ENCODE peak calls at places on chromosomes 4 and X, in seven cellular contexts. One of them, this sample, is unnamed. For H3K4me1, the result is how much of the 10 kb centered on the place peaks cover.

GRCh38 chr4:56147371-56147770 is 198.6 kb downstream of the CEP135 start:
- DNase-seq in stomach: no peak
- DNase-seq in IMR-90: peak
- DNase-seq in suprapubic skin: no peak
- DNase-seq in upper lobe of left lung: no peak
- DNase-seq in A549: no peak
- DNase-seq in tibial nerve: no peak
- DNase-seq in this sample: no peak

GRCh38 chr4:122632396-122633143 is 11.7 kb upstream of the IL21 start:
- DNase-seq in IMR-90: peak
- DNase-seq in suprapubic skin: no peak
- DNase-seq in stomach: no peak
- DNase-seq in upper lobe of left lung: no peak
- DNase-seq in tibial nerve: no peak
- DNase-seq in A549: no peak
- DNase-seq in this sample: no peak

GRCh38 chr4:117334451-117335188 is 249.2 kb upstream of the TRAM1L1 start:
- DNase-seq in tibial nerve: no peak
- DNase-seq in stomach: no peak
- DNase-seq in upper lobe of left lung: no peak
- DNase-seq in suprapubic skin: no peak
- DNase-seq in IMR-90: no peak
- DNase-seq in A549: no peak
- DNase-seq in this sample: no peak

GRCh38 chr4:149102765-149103164 is 660.6 kb upstream of the NR3C2 start:
- DNase-seq in stomach: no peak
- DNase-seq in upper lobe of left lung: no peak
- DNase-seq in suprapubic skin: no peak
- DNase-seq in A549: no peak
- DNase-seq in IMR-90: no peak
- DNase-seq in tibial nerve: no peak
- DNase-seq in this sample: no peak

GRCh38 chr4:145216532-145216931 is 36.1 kb upstream of the OTUD4 start:
- DNase-seq in suprapubic skin: no peak
- DNase-seq in upper lobe of left lung: no peak
- DNase-seq in A549: no peak
- DNase-seq in stomach: no peak
- DNase-seq in tibial nerve: no peak
- DNase-seq in IMR-90: peak
- DNase-seq in this sample: no peak

GRCh38 chr4:64200001-64200555 is 209.2 kb downstream of the TECRL start:
- DNase-seq in suprapubic skin: no peak
- DNase-seq in IMR-90: no peak
- DNase-seq in A549: no peak
- DNase-seq in upper lobe of left lung: no peak
- DNase-seq in tibial nerve: no peak
- DNase-seq in stomach: no peak
- DNase-seq in this sample: no peak

GRCh38 chr4:95728145-95728544 is 111.7 kb upstream of the PDHA2 start:
- DNase-seq in tibial nerve: peak
- DNase-seq in suprapubic skin: no peak
- DNase-seq in upper lobe of left lung: no peak
- DNase-seq in A549: no peak
- DNase-seq in IMR-90: no peak
- DNase-seq in stomach: no peak
- DNase-seq in this sample: no peak

GRCh38 chr4:16939178-16939577 is 40.7 kb upstream of the LDB2 start:
- DNase-seq in stomach: no peak
- DNase-seq in tibial nerve: no peak
- DNase-seq in A549: no peak
- DNase-seq in suprapubic skin: no peak
- DNase-seq in IMR-90: no peak
- DNase-seq in upper lobe of left lung: no peak
- DNase-seq in this sample: no peak

GRCh38 chr4:52982246-52982950 is 120.3 kb downstream of the RASL11B start:
- DNase-seq in tibial nerve: no peak
- DNase-seq in A549: peak
- DNase-seq in upper lobe of left lung: no peak
- DNase-seq in suprapubic skin: no peak
- DNase-seq in stomach: no peak
- DNase-seq in IMR-90: peak
- DNase-seq in this sample: no peak

GRCh38 chr4:53591372-53591892 is at the start of gene LNX1:
- DNase-seq in tibial nerve: no peak
- DNase-seq in stomach: peak
- DNase-seq in IMR-90: no peak
- DNase-seq in suprapubic skin: peak
- DNase-seq in upper lobe of left lung: peak
- DNase-seq in A549: no peak
- DNase-seq in this sample: peak

GRCh38 chrX:21374163-21374993 is at the start of gene CNKSR2:
- DNase-seq in tibial nerve: peak
- DNase-seq in upper lobe of left lung: peak
- DNase-seq in IMR-90: peak
- DNase-seq in suprapubic skin: no peak
- DNase-seq in stomach: peak
- DNase-seq in A549: peak
- DNase-seq in this sample: peak

GRCh38 chrX:69124108-69124507 is 41.1 kb downstream of the PJA1 start:
- DNase-seq in tibial nerve: no peak
- DNase-seq in suprapubic skin: no peak
- DNase-seq in stomach: no peak
- DNase-seq in upper lobe of left lung: no peak
- DNase-seq in A549: no peak
- DNase-seq in IMR-90: peak
- DNase-seq in this sample: no peak

GRCh38 chr4:64718091-64718490 is 308.8 kb upstream of the TECRL start:
- DNase-seq in IMR-90: no peak
- DNase-seq in upper lobe of left lung: no peak
- DNase-seq in tibial nerve: no peak
- DNase-seq in suprapubic skin: no peak
- DNase-seq in stomach: no peak
- DNase-seq in A549: no peak
- DNase-seq in this sample: no peak

GRCh38 chrX:119552508-119552907 is 12.7 kb downstream of the STEEP1 start:
- DNase-seq in upper lobe of left lung: no peak
- DNase-seq in IMR-90: peak
- DNase-seq in tibial nerve: no peak
- DNase-seq in A549: no peak
- DNase-seq in suprapubic skin: no peak
- DNase-seq in stomach: no peak
- DNase-seq in this sample: no peak

GRCh38 chr4:102808009-102808408 is 19.3 kb downstream of the UBE2D3 start:
- DNase-seq in upper lobe of left lung: no peak
- DNase-seq in IMR-90: no peak
- DNase-seq in suprapubic skin: no peak
- DNase-seq in tibial nerve: no peak
- DNase-seq in A549: no peak
- DNase-seq in stomach: no peak
- DNase-seq in this sample: no peak
- H3K4me1 ChIP-seq in upper lobe of left lung: under half
- H3K4me1 ChIP-seq in IMR-90: under half
- H3K4me1 ChIP-seq in suprapubic skin: under half
- H3K4me1 ChIP-seq in tibial nerve: under half
- H3K4me1 ChIP-seq in A549: under half
- H3K4me1 ChIP-seq in stomach: under half
- H3K4me1 ChIP-seq in this sample: under half

DNA sequence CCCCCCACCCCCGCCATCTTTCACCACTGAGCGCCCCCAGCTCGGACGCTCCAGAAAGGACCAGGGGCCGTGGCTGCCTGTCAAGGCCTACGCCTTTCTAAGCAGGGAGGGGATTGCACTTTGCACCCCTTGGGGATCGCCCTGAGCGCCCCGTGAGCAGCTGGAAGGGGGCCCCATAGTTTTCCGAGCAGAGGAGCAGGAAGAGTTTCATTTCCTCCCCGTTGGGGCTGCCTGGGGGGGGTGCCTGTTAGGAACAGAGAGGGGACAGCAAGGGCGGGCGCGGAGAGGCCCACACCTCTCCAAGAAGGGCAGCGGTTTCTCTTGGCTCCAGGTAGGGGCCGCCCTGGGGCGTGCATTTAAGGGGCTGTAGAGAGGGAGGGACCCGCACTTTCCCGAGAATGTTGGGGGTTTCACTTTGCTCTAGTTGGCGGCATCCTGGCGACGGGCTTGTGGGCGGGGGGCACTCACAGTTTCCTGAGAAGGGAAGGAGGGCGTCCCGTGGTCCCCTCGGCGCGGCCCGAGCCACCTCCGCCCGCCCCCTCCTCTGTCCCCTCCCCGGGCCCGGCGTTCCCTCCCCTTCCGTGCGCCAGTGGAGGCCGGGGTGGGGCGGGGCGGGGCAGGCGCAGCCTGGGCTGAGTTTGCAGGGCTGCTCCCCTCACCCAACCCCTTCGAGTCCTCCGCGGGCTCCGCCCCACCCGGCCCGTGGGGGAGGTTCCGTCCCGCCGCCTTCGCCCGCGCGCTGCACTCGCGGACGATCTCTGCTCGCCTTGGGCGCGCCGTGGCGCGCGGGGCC is 82.3 kb upstream of the CD99 start:
- DNase-seq in A549: peak
- DNase-seq in suprapubic skin: peak
- DNase-seq in stomach: peak
- DNase-seq in tibial nerve: peak
- DNase-seq in IMR-90: peak
- DNase-seq in upper lobe of left lung: peak
- DNase-seq in this sample: peak
- TF ChIP-seq POLR2A in A549: peak
- TF ChIP-seq POLR2A in suprapubic skin: no peak
- TF ChIP-seq POLR2A in stomach: no peak
- TF ChIP-seq POLR2A in tibial nerve: no peak
- TF ChIP-seq POLR2A in IMR-90: no peak
- TF ChIP-seq POLR2A in upper lobe of left lung: no peak
- TF ChIP-seq POLR2A in this sample: peak

DNA sequence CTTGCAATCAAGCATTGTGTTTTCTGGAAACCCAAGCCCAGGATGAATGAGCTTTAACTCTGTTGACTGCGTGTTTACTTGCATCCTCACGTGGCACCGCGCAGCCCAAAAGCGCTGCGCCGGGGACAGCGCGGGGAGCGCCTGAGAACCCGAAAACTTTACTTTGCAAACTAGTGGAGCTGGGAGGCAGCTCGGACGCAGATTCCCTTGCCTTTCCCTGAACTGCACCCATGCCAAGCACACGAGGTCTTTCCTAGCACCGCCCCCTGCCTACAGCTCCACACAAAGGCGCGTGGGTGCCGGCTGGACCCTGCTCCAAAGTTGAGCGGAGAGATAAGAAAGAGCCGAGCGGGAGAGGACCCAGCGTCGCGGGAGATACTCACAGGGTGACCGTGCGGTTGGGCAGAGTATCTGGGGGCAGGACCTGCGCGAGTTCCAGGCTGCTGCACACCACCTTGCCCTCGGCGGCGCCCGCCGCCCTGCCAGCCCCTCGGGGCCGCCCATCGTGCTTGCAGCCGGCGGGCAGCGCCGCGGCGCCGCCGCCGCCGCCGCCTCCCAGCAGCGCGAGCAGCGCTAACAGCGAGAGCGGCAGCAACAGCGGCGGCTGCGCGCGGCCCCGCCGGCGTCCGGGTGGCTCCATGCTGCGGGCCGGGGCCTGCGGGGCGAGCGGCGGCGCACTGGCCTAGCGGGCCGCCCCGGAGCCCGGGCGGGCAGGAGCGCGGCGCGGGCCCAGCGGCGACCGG is 550 bp downstream of the ADGRA3 start:
- DNase-seq in upper lobe of left lung: peak
- DNase-seq in tibial nerve: peak
- DNase-seq in stomach: peak
- DNase-seq in A549: peak
- DNase-seq in IMR-90: peak
- DNase-seq in suprapubic skin: no peak
- DNase-seq in this sample: peak
- TF ChIP-seq CTCF in upper lobe of left lung: no peak
- TF ChIP-seq CTCF in tibial nerve: no peak
- TF ChIP-seq CTCF in stomach: no peak
- TF ChIP-seq CTCF in A549: no peak
- TF ChIP-seq CTCF in IMR-90: no peak
- TF ChIP-seq CTCF in suprapubic skin: peak
- TF ChIP-seq CTCF in this sample: no peak

GRCh38 chr4:169663402-169663801 is 43.0 kb downstream of the CLCN3 start:
- DNase-seq in IMR-90: no peak
- DNase-seq in suprapubic skin: no peak
- DNase-seq in upper lobe of left lung: no peak
- DNase-seq in A549: no peak
- DNase-seq in tibial nerve: no peak
- DNase-seq in stomach: no peak
- DNase-seq in this sample: no peak
- H3K4me1 ChIP-seq in IMR-90: under half
- H3K4me1 ChIP-seq in suprapubic skin: under half
- H3K4me1 ChIP-seq in upper lobe of left lung: under half
- H3K4me1 ChIP-seq in A549: under half
- H3K4me1 ChIP-seq in tibial nerve: under half
- H3K4me1 ChIP-seq in stomach: under half
- H3K4me1 ChIP-seq in this sample: under half

DNA sequence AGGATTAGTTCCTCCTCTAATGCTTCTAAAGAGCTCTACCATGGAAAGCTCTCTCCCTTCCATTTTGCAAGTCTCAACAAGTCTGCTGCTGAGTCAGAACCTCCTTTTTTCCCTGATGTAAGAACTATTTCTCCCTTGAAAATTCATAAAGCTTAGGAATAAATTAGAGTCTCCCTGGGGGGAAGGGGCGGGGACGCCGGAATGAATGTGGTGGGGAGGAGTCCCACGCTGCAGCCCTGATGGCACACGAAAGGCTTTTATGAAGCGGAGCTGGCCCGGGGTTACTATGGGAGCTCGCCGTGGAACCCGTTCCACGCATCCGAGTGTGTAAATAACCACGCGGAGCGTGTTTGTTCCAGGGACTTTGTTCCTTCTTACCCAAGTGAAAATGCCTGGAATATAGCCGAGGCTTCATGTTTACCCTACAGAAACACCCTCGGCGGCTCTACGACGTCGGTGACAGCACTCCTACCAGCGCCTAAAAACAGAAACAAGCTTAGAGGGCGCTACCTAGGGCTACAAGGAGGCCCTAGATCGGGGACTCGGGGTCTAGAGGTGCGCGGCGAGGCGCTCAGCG is 945 bp upstream of the CPEB2 start:
- DNase-seq in upper lobe of left lung: no peak
- DNase-seq in IMR-90: peak
- DNase-seq in suprapubic skin: peak
- DNase-seq in tibial nerve: peak
- DNase-seq in stomach: peak
- DNase-seq in A549: peak
- DNase-seq in this sample: peak
- TF ChIP-seq POLR2A in upper lobe of left lung: no peak
- TF ChIP-seq POLR2A in IMR-90: peak
- TF ChIP-seq POLR2A in suprapubic skin: no peak
- TF ChIP-seq POLR2A in tibial nerve: no peak
- TF ChIP-seq POLR2A in stomach: no peak
- TF ChIP-seq POLR2A in A549: no peak
- TF ChIP-seq POLR2A in this sample: no peak

DNA sequence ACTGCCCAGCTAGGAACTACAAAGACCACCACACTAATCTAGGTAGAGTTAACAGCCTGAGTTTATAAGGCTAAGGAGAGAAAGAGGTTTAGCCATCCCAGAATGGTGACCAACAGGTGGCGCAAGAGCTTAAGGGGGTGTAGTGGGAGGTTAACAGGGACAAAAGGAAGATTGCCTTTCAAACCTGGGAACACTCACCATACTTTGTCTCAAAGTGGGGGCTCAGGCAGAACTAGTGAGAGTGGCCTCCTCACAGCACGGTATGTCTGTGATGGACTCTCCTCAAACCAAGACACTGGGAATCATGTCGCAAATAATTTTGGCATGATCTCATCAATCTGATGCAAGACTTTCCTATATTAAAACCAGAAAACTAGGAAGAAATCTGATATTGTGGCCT is 23.4 kb downstream of the CCNI start:
- DNase-seq in suprapubic skin: no peak
- DNase-seq in stomach: peak
- DNase-seq in upper lobe of left lung: no peak
- DNase-seq in A549: no peak
- DNase-seq in IMR-90: peak
- DNase-seq in tibial nerve: peak
- DNase-seq in this sample: no peak
- TF ChIP-seq CTCF in suprapubic skin: peak
- TF ChIP-seq CTCF in stomach: peak
- TF ChIP-seq CTCF in upper lobe of left lung: peak
- TF ChIP-seq CTCF in A549: peak
- TF ChIP-seq CTCF in IMR-90: peak
- TF ChIP-seq CTCF in tibial nerve: no peak
- TF ChIP-seq CTCF in this sample: peak

This sample was measured in right lobe of liver.